ENCODE peak calls at places on chromosomes 2 and 18, in six cellular contexts. T is heart right ventricle, V is pancreas, B is brain microvascular endothelial cell, K is Peyer's patch, S is ovary. L is an unnamed sample.

GRCh38 chr18:3454365-3455089 is 4.6 kb downstream of the TGIF1 start:
- DNase-seq in T (no peak), V (peak), B (peak), K (no peak), S (peak), L (no peak)

GRCh38 chr18:63317556-63317946 is 2.0 kb downstream of the BCL2 start:
- DNase-seq in T (no peak), V (no peak), B (no peak), K (no peak), S (peak), L (no peak)

GRCh38 chr2:235529621-235530020 is 35.8 kb downstream of the AGAP1 start:
- DNase-seq in T (no peak), V (no peak), B (no peak), K (no peak), S (no peak), L (peak)

GRCh38 chr2:216989335-216990129 is 129.7 kb upstream of the TNP1 start:
- DNase-seq in T (no peak), V (no peak), B (peak), K (no peak), S (no peak), L (no peak)

GRCh38 chr18:59514193-59514592 is 155.1 kb upstream of the LMAN1 start:
- DNase-seq in T (peak), V (peak), B (peak), K (no peak), S (peak), L (no peak)

GRCh38 chr18:27109403-27109802 is 75.7 kb downstream of the CHST9 start:
- DNase-seq in T (no peak), V (no peak), B (no peak), K (no peak), S (no peak), L (no peak)

GRCh38 chr2:48450936-48451602 is 78.9 kb upstream of the STON1 start:
- DNase-seq in T (no peak), V (no peak), B (no peak), K (no peak), S (no peak), L (no peak)

GRCh38 chr2:172179045-172179742 is 76.5 kb upstream of the DLX2 start:
- DNase-seq in T (no peak), V (no peak), B (no peak), K (no peak), S (no peak), L (no peak)

GRCh38 chr2:51329512-51329911 is 297.6 kb upstream of the NRXN1 start:
- DNase-seq in T (no peak), V (no peak), B (no peak), K (no peak), S (no peak), L (no peak)

GRCh38 chr2:239668651-239669050 is 267.8 kb upstream of the HDAC4 start:
- DNase-seq in T (no peak), V (no peak), B (no peak), K (no peak), S (no peak), L (no peak)

DNA sequence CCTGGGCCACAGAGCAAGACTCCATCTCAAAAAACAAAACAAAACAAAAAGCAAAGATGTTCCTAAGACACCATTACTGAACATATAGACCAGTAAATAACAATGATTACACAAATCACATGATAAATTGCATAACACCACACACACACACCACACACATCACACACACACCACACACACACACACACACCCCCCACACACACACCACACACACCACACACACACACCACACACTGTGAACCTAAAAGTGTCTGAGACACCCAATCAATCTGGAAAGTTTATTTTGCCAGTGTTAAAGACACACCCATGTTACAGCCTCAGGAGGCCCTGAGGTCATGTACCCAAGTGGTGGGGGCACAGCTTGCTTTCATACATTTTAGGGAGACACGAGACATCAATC is 62.6 kb upstream of the ASAP2 start:
- DNase-seq in T (no peak), V (no peak), B (no peak), K (no peak), S (no peak), L (no peak)
- H3K27ac ChIP-seq in T (no peak), V (no peak), B (no peak), K (no peak), S (no peak), L (no peak)

GRCh38 chr2:119921825-119922224 is 91.1 kb upstream of the EPB41L5 start:
- DNase-seq in T (no peak), V (no peak), B (no peak), K (no peak), S (no peak), L (no peak)
- H3K4me3 ChIP-seq in T (no peak), V (no peak), B (no peak), K (no peak), S (no peak), L (no peak)

GRCh38 chr2:81852651-81853050 is 1548.1 kb upstream of the LRRTM1 start:
- DNase-seq in T (no peak), V (no peak), B (no peak), K (no peak), S (no peak), L (no peak)
- TF ChIP-seq CTCF in T (no peak), V (no peak), B (no peak), K (no peak), S (no peak), L (no peak)

DNA sequence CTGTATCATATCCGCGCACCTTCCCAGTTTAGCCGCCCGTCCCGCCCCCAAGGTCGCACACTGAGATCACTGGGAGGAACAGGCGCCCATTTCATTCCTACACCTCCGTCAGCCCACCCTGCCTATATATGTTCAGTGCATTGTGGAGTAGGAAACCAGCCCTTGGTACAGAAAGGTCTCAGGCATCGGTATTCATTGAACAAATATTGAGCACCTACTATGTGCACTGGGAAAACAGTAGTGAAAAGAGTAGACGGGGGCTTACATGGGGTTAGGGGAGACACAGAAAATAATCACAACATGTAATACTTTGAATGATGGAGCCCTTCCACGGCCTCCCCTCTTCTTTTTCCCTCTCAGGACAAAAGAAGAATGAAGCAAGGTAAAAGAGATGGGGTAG is 760 bp upstream of the FECH start:
- DNase-seq in T (no peak), V (no peak), B (no peak), K (no peak), S (no peak), L (no peak)
- H3K27ac ChIP-seq in T (peak), V (no peak), B (no peak), K (no peak), S (no peak), L (no peak)

DNA sequence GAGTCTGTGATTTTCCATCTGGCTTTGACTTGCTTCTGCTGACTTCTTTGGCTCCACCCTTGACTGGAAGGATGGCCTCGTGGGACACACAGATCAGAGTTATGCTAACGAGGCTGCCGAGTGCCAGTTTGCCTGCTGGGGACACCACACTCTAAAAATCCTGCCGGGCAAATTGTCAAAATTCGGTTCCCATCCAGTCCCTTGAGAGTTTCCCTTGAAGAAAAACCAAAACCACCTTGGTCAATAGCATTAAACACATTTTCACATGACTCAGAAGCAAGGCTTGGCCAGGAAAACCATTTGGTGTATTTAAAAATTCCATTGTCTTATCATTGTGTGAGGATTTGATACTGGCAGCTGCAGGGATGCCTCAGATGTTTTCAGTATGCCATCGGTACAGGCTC is 41.4 kb downstream of the KCNE4 start:
- DNase-seq in T (peak), V (peak), B (peak), K (no peak), S (peak), L (no peak)
- H3K4me3 ChIP-seq in T (no peak), V (no peak), B (no peak), K (no peak), S (no peak), L (no peak)

GRCh38 chr18:5142859-5143258 is 54.2 kb downstream of the AKAIN1 start:
- DNase-seq in T (no peak), V (no peak), B (no peak), K (no peak), S (no peak), L (no peak)

GRCh38 chr18:5142131-5142530 is 54.9 kb downstream of the AKAIN1 start:
- DNase-seq in T (no peak), V (no peak), B (no peak), K (no peak), S (no peak), L (no peak)

GRCh38 chr18:5145168-5145857 is 51.7 kb downstream of the AKAIN1 start:
- DNase-seq in T (no peak), V (no peak), B (no peak), K (no peak), S (no peak), L (no peak)

GRCh38 chr18:5146093-5146492 is 51.0 kb downstream of the AKAIN1 start:
- DNase-seq in T (no peak), V (no peak), B (no peak), K (no peak), S (no peak), L (no peak)

GRCh38 chr18:5144629-5145028 is 52.4 kb downstream of the AKAIN1 start:
- DNase-seq in T (no peak), V (no peak), B (no peak), K (no peak), S (no peak), L (no peak)
- TF ChIP-seq CTCF in T (no peak), V (no peak), B (no peak), K (no peak), S (no peak), L (no peak)

L was measured in left lung.